ENCODE peak calls at places on chromosomes 4 and X, in seven cellular contexts. P is mammary epithelial cell, B is uterus, N is mesendoderm, Q is upper lobe of right lung, X is esophagus squamous epithelium, F is neuronal stem cell. G is an unnamed sample. For H3K4me1 and H3K36me3, the result is how much of the 10 kb centered on the place peaks cover.

GRCh38 chr4:167021545-167022155 is 212.6 kb downstream of the SPOCK3 start:
- DNase-seq in X (no peak), F (peak), N (peak), P (peak), B (peak), Q (peak), G (no peak)

GRCh38 chr4:41746440-41747229 is 1.9 kb downstream of the PHOX2B start:
- DNase-seq in P (no peak), Q (no peak), F (no peak), X (no peak), N (peak), B (no peak), G (no peak)

GRCh38 chr4:19857405-19857804 is 394.3 kb upstream of the SLIT2 start:
- DNase-seq in P (no peak), X (no peak), Q (no peak), B (no peak), N (no peak), F (no peak), G (no peak)

GRCh38 chr4:150510176-150510875 is 71.6 kb upstream of the MAB21L2 start:
- DNase-seq in P (peak), F (peak), X (no peak), B (no peak), N (no peak), Q (no peak), G (no peak)

GRCh38 chr4:52244103-52244772 is 193.1 kb downstream of the SPATA18 start:
- DNase-seq in B (no peak), F (no peak), X (no peak), P (no peak), N (no peak), Q (no peak), G (no peak)

GRCh38 chrX:105837227-105837626 is 14.9 kb downstream of the NRK start:
- DNase-seq in N (no peak), P (peak), F (no peak), B (peak), Q (no peak), X (no peak), G (peak)

GRCh38 chrX:147953976-147954375 is 27.2 kb upstream of the FMR1NB start:
- DNase-seq in X (no peak), B (peak), N (no peak), Q (no peak), F (no peak), P (no peak), G (no peak)

GRCh38 chrX:132488819-132489255 is at the start of gene MBNL3:
- DNase-seq in X (peak), P (peak), N (peak), B (peak), Q (peak), F (peak), G (peak)

GRCh38 chr4:37455301-37456062 is 210.9 kb downstream of the NWD2 start:
- DNase-seq in X (no peak), B (no peak), N (no peak), F (no peak), Q (peak), P (no peak), G (no peak)

GRCh38 chrX:13843150-13843721 is 26.3 kb upstream of the GPM6B start:
- DNase-seq in F (no peak), X (no peak), P (no peak), N (no peak), Q (no peak), B (no peak), G (no peak)

GRCh38 chr4:124484008-124484407 is 228.5 kb downstream of the ANKRD50 start:
- DNase-seq in B (no peak), X (no peak), P (no peak), Q (no peak), N (peak), F (no peak), G (no peak)

GRCh38 chr4:94577136-94577535 is 125.4 kb downstream of the PDLIM5 start:
- DNase-seq in N (peak), P (no peak), B (peak), Q (no peak), F (peak), X (no peak), G (no peak)

GRCh38 chr4:62917649-62918048 is 1491.6 kb downstream of the TECRL start:
- DNase-seq in N (no peak), Q (no peak), F (no peak), B (no peak), X (no peak), P (no peak), G (no peak)

GRCh38 chr4:62970846-62971245 is 1438.4 kb downstream of the TECRL start:
- DNase-seq in P (no peak), Q (no peak), N (no peak), B (no peak), F (no peak), X (no peak), G (no peak)

GRCh38 chrX:79290596-79290995 is 76.5 kb downstream of the ITM2A start:
- DNase-seq in Q (no peak), P (no peak), X (no peak), B (no peak), N (no peak), F (no peak), G (no peak)

GRCh38 chr4:119103263-119103662 is 32.4 kb upstream of the MYOZ2 start:
- DNase-seq in P (peak), B (peak), F (no peak), N (peak), Q (no peak), X (no peak), G (no peak)
- H3K4me1 ChIP-seq in P (under half), B (under half), F (under half), N (under half), Q (under half), X (under half), G (under half)

GRCh38 chr4:10101559-10102192 is 14.9 kb downstream of the WDR1 start:
- DNase-seq in X (no peak), F (no peak), Q (no peak), P (no peak), N (no peak), B (no peak), G (no peak)
- H3K36me3 ChIP-seq in X (under half), F (half or more), Q (half or more), P (under half), N (under half), B (under half), G (under half)

DNA sequence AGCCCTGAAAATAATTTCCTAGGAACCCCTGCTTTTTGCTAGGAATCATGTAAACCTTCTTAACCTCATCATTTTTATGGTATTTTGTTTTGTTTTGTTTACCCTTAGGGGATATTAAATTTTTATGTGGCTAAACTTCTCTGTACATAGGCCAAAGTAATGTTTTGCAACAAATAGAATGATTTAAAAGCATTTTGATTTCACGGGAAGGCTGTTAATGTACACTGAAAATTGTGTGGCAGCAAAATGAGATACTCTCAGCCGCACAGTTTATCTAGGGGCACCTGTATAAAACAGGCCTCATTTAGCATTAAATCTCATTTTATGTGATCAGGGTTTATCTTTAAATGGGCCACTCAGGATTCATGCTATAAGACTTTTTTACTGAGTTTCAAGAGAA is 175.0 kb downstream of the ANTXR2 start:
- DNase-seq in B (no peak), F (no peak), P (no peak), N (no peak), Q (no peak), X (no peak), G (no peak)
- H3K4me1 ChIP-seq in B (under half), F (under half), P (under half), N (under half), Q (under half), X (under half), G (under half)

GRCh38 chrX:20481632-20482031 is 214.9 kb upstream of the RPS6KA3 start:
- DNase-seq in F (no peak), B (no peak), Q (no peak), N (no peak), P (no peak), X (no peak), G (no peak)
- H3K36me3 ChIP-seq in F (under half), B (under half), Q (under half), N (under half), P (under half), X (under half), G (under half)

GRCh38 chr4:2486981-2487380 is 18.1 kb downstream of the RNF4 start:
- DNase-seq in X (no peak), P (no peak), B (no peak), F (no peak), N (no peak), Q (no peak), G (no peak)
- H3K4me1 ChIP-seq in X (half or more), P (under half), B (under half), F (under half), N (under half), Q (half or more), G (under half)

DNA sequence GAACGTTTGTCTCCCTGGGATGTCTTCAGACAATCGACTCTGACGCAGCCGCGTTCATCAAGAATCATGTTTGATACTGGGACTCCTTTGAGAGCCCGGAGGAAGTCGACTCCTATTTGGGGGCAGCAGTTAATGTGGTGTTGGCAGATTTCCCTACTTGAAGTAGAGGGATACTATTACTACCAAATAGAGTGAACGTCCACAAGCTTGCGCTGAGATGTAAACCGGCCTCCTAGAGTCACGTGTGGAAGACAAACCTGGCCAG is 18.7 kb downstream of the PIGG start:
- DNase-seq in N (no peak), F (no peak), X (no peak), Q (no peak), B (no peak), P (no peak), G (no peak)
- H3K36me3 ChIP-seq in N (under half), F (half or more), X (under half), Q (half or more), B (under half), P (under half), G (half or more)

GRCh38 chr4:1204828-1205591 is 32.6 kb upstream of the SPON2 start:
- DNase-seq in Q (peak), F (no peak), B (peak), N (no peak), X (no peak), P (no peak), G (peak)
- H3K4me1 ChIP-seq in Q (half or more), F (under half), B (under half), N (under half), X (half or more), P (under half), G (under half)

GRCh38 chrX:1398431-1399340 is 6.8 kb upstream of the SLC25A6 start:
- DNase-seq in X (no peak), P (no peak), N (no peak), F (no peak), B (no peak), Q (peak), G (no peak)

GRCh38 chrX:1395646-1396216 is 3.8 kb upstream of the SLC25A6 start:
- DNase-seq in X (no peak), B (no peak), P (no peak), F (no peak), Q (peak), N (no peak), G (no peak)

GRCh38 chrX:1394731-1395501 is 3.0 kb upstream of the SLC25A6 start:
- DNase-seq in B (no peak), N (no peak), F (no peak), X (no peak), Q (peak), P (no peak), G (no peak)

GRCh38 chrX:1397441-1397840 is 5.5 kb upstream of the SLC25A6 start:
- DNase-seq in N (no peak), B (no peak), Q (peak), F (no peak), P (no peak), X (no peak), G (no peak)

DNA sequence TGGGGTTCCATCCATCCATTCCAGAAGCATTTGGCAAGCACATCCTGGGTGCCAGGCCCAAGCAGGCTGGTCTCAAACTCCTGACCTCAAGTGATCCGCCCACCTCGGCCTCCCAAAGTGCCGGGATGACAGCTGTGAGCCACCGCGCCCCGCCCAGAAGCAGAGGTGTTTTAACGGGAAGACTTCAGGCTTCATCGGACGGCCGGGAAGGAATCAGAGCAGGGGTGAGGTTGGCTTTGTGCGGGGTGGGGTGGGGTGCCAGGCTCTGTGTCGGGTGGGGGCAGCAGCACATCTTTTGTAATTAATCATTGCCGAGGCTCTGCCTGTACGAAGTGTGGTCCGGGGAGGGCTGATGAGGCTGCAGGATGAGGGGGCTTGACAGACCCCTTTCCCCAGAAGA is 5.1 kb upstream of the SLC25A6 start:
- DNase-seq in P (no peak), B (no peak), X (no peak), F (no peak), N (no peak), Q (peak), G (no peak)
- H3K36me3 ChIP-seq in P (under half), B (under half), X (under half), F (under half), N (under half), Q (under half), G (under half)

G was measured in ascending aorta.